ENCODE peak calls at places on chromosomes 5 and 9, in eight cellular contexts. A is fibroblast of pulmonary artery; T is cardiac muscle cell; E is A549; M is WERI-Rb-1; B is endothelial cell; Z is lower leg skin; S is CD8-positive, alpha-beta T cell. J is an unnamed sample.
A peak's percentile ranks its signal among the peaks of the same experiment; 100 is the strongest.

GRCh38 chr5:37882636-37883035 is 42.8 kb upstream of the GDNF start:
- DNase-seq in S (no peak), A (no peak), B (no peak), E (no peak), Z (no peak), T (no peak), M (no peak), J (no peak)

GRCh38 chr5:42434047-42434724 is 10.9 kb downstream of the GHR start:
- DNase-seq in E (no peak), A (no peak), B (no peak), T (no peak), Z (no peak), S (no peak), M (no peak), J (no peak)

GRCh38 chr9:134348404-134349155 is 22.3 kb downstream of the RXRA start:
- DNase-seq in M (peak; percentile 47), S (no peak), Z (no peak), E (no peak), B (no peak), T (no peak), A (no peak), J (no peak)

GRCh38 chr5:175707751-175708375 is 50.0 kb downstream of the HRH2 start:
- DNase-seq in E (no peak), A (no peak), B (no peak), M (no peak), S (no peak), Z (no peak), T (no peak), J (no peak)

GRCh38 chr9:92444841-92445240 is 20.6 kb upstream of the OMD start:
- DNase-seq in B (no peak), E (no peak), S (no peak), T (no peak), A (no peak), Z (no peak), M (peak; percentile 58), J (no peak)

GRCh38 chr9:120715331-120715924 is 1.2 kb upstream of the MEGF9 start:
- DNase-seq in Z (peak; percentile 76), T (no peak), A (peak; percentile 54), E (peak; percentile 30), B (no peak), S (no peak), M (peak; percentile 98), J (no peak)

GRCh38 chr5:25744908-25745307 is 1100.1 kb upstream of the CDH10 start:
- DNase-seq in Z (no peak), S (no peak), M (no peak), E (no peak), B (no peak), A (no peak), T (no peak), J (no peak)

GRCh38 chr9:71213633-71214032 is 92.2 kb upstream of the TRPM3 start:
- DNase-seq in M (no peak), T (no peak), A (no peak), Z (no peak), E (no peak), B (no peak), S (no peak), J (no peak)

GRCh38 chr5:143594913-143595818 is 191.7 kb upstream of the NR3C1 start:
- DNase-seq in S (no peak), M (peak; percentile 77), A (peak; percentile 43), E (peak; percentile 64), T (no peak), Z (no peak), B (no peak), J (no peak)

GRCh38 chr5:40223884-40224402 is 455.8 kb upstream of the PTGER4 start:
- DNase-seq in S (no peak), E (no peak), M (no peak), Z (no peak), B (no peak), T (no peak), A (peak; percentile 35), J (no peak)

GRCh38 chr9:114078021-114078780 is at the start of gene AMBP:
- DNase-seq in S (no peak), M (peak; percentile 43), Z (no peak), B (no peak), E (no peak), T (no peak), A (no peak), J (no peak)

GRCh38 chr5:80229902-80230255 is 26.0 kb downstream of the SERINC5 start:
- DNase-seq in S (no peak), M (no peak), Z (no peak), A (no peak), E (no peak), T (no peak), B (no peak), J (no peak)

GRCh38 chr5:81787843-81788242 is 36.9 kb upstream of the SSBP2 start:
- DNase-seq in Z (peak; percentile 85), B (no peak), T (peak; percentile 50), M (no peak), A (peak; percentile 92), E (no peak), S (no peak), J (no peak)

GRCh38 chr5:92994392-92994791 is 586.6 kb downstream of the NR2F1-AS1 start:
- DNase-seq in E (no peak), M (no peak), A (no peak), T (no peak), S (no peak), B (no peak), Z (no peak), J (no peak)

DNA sequence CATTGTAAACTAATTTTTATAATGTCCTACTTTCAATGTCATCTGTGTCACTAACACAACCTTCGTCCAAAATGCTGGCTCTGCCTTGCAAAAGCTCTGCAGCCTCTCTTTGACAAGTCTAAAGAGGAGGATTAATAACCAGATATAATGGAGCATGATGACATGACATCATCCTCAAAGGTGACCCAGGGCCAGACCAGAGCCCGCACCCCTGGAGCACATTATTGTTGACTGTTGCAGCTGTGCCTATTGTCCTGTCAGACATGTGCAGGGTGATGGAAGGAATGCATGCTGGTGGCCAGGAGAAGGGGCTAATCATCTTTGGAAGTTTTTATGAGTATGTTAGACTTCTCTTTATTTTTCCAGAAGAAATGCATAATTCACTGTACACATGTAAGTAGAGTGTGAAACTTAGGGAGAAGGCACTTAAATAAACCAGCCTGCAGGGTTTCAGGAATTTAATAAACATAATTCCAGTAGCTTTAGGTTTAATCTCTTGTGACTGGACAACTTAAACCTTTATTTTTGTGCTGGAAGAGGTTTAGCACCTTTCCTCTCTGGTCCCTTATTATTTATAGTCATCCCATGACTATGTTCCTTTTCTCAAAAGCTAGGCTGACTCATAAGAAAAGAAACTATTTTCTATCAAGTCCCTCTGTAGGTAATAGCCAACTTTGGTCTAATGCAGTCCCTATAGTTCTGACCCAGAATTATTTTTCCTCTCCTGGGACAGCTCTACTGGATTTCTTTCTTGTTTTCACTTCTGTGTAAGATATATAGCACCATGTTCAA is 589.1 kb downstream of the NR2F1-AS1 start:
- DNase-seq in E (no peak), B (no peak), A (peak; percentile 35), T (no peak), S (no peak), M (peak; percentile 16), Z (no peak), J (no peak)
- TF ChIP-seq CTCF in E (no peak), B (no peak), A (no peak), T (no peak), S (no peak), M (no peak), Z (no peak), J (no peak)

GRCh38 chr9:126448865-126449577 is 122.4 kb downstream of the MVB12B start:
- DNase-seq in E (no peak), B (no peak), S (no peak), M (no peak), T (no peak), Z (no peak), A (no peak), J (no peak)
- TF ChIP-seq CTCF in E (no peak), B (no peak), S (no peak), M (no peak), T (no peak), Z (no peak), A (no peak), J (no peak)

GRCh38 chr5:28780083-28780692 is 1741.8 kb upstream of the CDH9 start:
- DNase-seq in Z (no peak), E (no peak), A (no peak), S (no peak), M (no peak), T (no peak), B (no peak), J (no peak)

GRCh38 chr5:28779161-28779754 is 1740.9 kb upstream of the CDH9 start:
- DNase-seq in S (no peak), B (peak; percentile 9), E (peak; percentile 5), A (no peak), Z (no peak), T (peak; percentile 31), M (peak; percentile 17), J (no peak)
- TF ChIP-seq CTCF in S (no peak), B (no peak), E (peak; percentile 28), A (no peak), Z (no peak), T (no peak), M (peak; percentile 67), J (no peak)

GRCh38 chr5:53480474-53481353 is at the start of gene FST:
- DNase-seq in Z (no peak), E (peak; percentile 25), A (peak; percentile 32), M (peak; percentile 18), S (no peak), B (peak; percentile 45), T (peak; percentile 81), J (peak; percentile 38)

GRCh38 chr5:53481354-53481886 is 991 bp downstream of the FST start:
- DNase-seq in Z (no peak), B (no peak), M (no peak), T (no peak), A (peak; percentile 30), S (no peak), E (no peak), J (no peak)

GRCh38 chr5:53481887-53482716 is 1.7 kb downstream of the FST start:
- DNase-seq in A (peak; percentile 85), T (peak; percentile 63), S (peak; percentile 53), M (no peak), E (peak; percentile 66), B (peak; percentile 72), Z (peak; percentile 74), J (peak; percentile 70)

GRCh38 chr5:53479656-53480473 is 564 bp upstream of the FST start:
- DNase-seq in E (peak; percentile 41), Z (peak; percentile 51), A (peak; percentile 46), S (peak; percentile 25), B (peak; percentile 48), T (peak; percentile 66), M (peak; percentile 42), J (peak; percentile 40)

DNA sequence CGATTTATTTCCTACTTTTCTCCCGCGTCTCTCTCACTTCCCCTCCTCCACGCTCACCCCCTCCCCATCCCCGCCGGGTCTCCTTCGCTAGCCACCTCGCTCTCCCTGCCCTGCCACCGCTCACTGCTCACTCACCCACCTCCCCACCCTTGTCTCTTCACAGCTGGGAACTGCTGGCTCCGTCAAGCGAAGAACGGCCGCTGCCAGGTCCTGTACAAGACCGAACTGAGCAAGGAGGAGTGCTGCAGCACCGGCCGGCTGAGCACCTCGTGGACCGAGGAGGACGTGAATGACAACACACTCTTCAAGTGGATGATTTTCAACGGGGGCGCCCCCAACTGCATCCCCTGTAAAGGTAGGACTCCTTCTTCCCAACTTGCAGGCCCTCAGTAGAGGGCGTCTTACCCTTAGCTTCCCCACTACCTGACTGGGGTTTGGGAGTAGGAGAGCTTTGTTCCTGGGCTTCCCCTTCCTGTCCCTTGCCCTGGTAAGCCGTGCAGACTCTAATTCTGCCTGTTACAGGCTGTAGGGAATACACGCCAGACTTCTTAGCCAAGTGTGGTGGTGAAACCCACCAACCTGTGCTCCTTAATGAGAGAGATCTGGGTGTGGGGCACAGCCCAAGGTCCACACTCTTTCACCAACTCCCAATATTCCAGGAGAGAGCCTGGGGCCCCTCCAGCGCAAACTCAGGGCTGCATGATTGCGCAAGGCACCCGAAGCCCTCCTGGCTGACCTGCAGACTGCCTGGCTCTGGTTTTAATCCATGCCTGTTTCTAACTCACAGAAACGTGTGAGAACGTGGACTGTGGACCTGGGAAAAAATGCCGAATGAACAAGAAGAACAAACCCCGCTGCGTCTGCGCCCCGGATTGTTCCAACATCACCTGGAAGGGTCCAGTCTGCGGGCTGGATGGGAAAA is 2.5 kb downstream of the FST start:
- DNase-seq in S (no peak), T (peak; percentile 40), A (peak; percentile 31), E (no peak), B (peak; percentile 40), M (no peak), Z (no peak), J (peak; percentile 41)
- TF ChIP-seq CTCF in S (no peak), T (peak; percentile 53), A (peak; percentile 38), E (peak; percentile 40), B (no peak), M (peak; percentile 11), Z (no peak), J (peak; percentile 26)

J was measured in GM10248.